ENCODE peak calls at places on chromosomes 3 and 15, in five cellular contexts. One of them, this sample, is unnamed.

GRCh38 chr3:179410317-179410716 is 41.0 kb downstream of the GNB4 start:
- DNase-seq in activated effector memory CD4-positive, alpha-beta T cell treated with Interleukin-2 at 50 U/mL for 16 hours: no peak
- DNase-seq in NCI-H774: no peak
- DNase-seq in epithelial cell of esophagus: peak
- DNase-seq in NAMALWA: peak
- DNase-seq in this sample: no peak

GRCh38 chr3:140760324-140761075 is 82.6 kb downstream of the TRIM42 start:
- DNase-seq in activated effector memory CD4-positive, alpha-beta T cell treated with Interleukin-2 at 50 U/mL for 16 hours: no peak
- DNase-seq in NAMALWA: no peak
- DNase-seq in NCI-H774: no peak
- DNase-seq in epithelial cell of esophagus: no peak
- DNase-seq in this sample: no peak

GRCh38 chr3:10552631-10552943 is 47.2 kb upstream of the ATP2B2 start:
- DNase-seq in epithelial cell of esophagus: no peak
- DNase-seq in activated effector memory CD4-positive, alpha-beta T cell treated with Interleukin-2 at 50 U/mL for 16 hours: peak
- DNase-seq in NAMALWA: no peak
- DNase-seq in NCI-H774: no peak
- DNase-seq in this sample: peak

GRCh38 chr3:25257026-25257425 is 171.0 kb upstream of the RARB start:
- DNase-seq in NCI-H774: no peak
- DNase-seq in epithelial cell of esophagus: peak
- DNase-seq in activated effector memory CD4-positive, alpha-beta T cell treated with Interleukin-2 at 50 U/mL for 16 hours: no peak
- DNase-seq in NAMALWA: no peak
- DNase-seq in this sample: no peak

GRCh38 chr3:141828487-141829284 is 47.8 kb upstream of the ATP1B3 start:
- DNase-seq in NAMALWA: no peak
- DNase-seq in epithelial cell of esophagus: peak
- DNase-seq in NCI-H774: no peak
- DNase-seq in activated effector memory CD4-positive, alpha-beta T cell treated with Interleukin-2 at 50 U/mL for 16 hours: no peak
- DNase-seq in this sample: no peak

GRCh38 chr3:70947584-70947983 is 635.1 kb upstream of the MDFIC2 start:
- DNase-seq in epithelial cell of esophagus: no peak
- DNase-seq in NCI-H774: no peak
- DNase-seq in activated effector memory CD4-positive, alpha-beta T cell treated with Interleukin-2 at 50 U/mL for 16 hours: no peak
- DNase-seq in NAMALWA: no peak
- DNase-seq in this sample: no peak

GRCh38 chr3:134681527-134681910 is 30.7 kb upstream of the KY start:
- DNase-seq in NCI-H774: no peak
- DNase-seq in epithelial cell of esophagus: no peak
- DNase-seq in activated effector memory CD4-positive, alpha-beta T cell treated with Interleukin-2 at 50 U/mL for 16 hours: no peak
- DNase-seq in NAMALWA: no peak
- DNase-seq in this sample: no peak

GRCh38 chr15:69997701-69998273 is 99.9 kb downstream of the TLE3 start:
- DNase-seq in epithelial cell of esophagus: peak
- DNase-seq in NCI-H774: peak
- DNase-seq in activated effector memory CD4-positive, alpha-beta T cell treated with Interleukin-2 at 50 U/mL for 16 hours: no peak
- DNase-seq in NAMALWA: peak
- DNase-seq in this sample: peak

GRCh38 chr3:129575233-129575986 is 31.1 kb downstream of the PLXND1 start:
- DNase-seq in NAMALWA: peak
- DNase-seq in epithelial cell of esophagus: no peak
- DNase-seq in activated effector memory CD4-positive, alpha-beta T cell treated with Interleukin-2 at 50 U/mL for 16 hours: no peak
- DNase-seq in NCI-H774: no peak
- DNase-seq in this sample: no peak

GRCh38 chr15:79617071-79617470 is 184.9 kb downstream of the MINAR1 start:
- DNase-seq in NAMALWA: no peak
- DNase-seq in epithelial cell of esophagus: no peak
- DNase-seq in activated effector memory CD4-positive, alpha-beta T cell treated with Interleukin-2 at 50 U/mL for 16 hours: no peak
- DNase-seq in NCI-H774: no peak
- DNase-seq in this sample: no peak

GRCh38 chr15:33639968-33640367 is 328.3 kb upstream of the CHRM5 start:
- DNase-seq in epithelial cell of esophagus: no peak
- DNase-seq in activated effector memory CD4-positive, alpha-beta T cell treated with Interleukin-2 at 50 U/mL for 16 hours: no peak
- DNase-seq in NCI-H774: peak
- DNase-seq in NAMALWA: peak
- DNase-seq in this sample: peak

GRCh38 chr15:66600240-66600627 is 34.4 kb upstream of the LCTL start:
- DNase-seq in epithelial cell of esophagus: no peak
- DNase-seq in activated effector memory CD4-positive, alpha-beta T cell treated with Interleukin-2 at 50 U/mL for 16 hours: no peak
- DNase-seq in NAMALWA: no peak
- DNase-seq in NCI-H774: no peak
- DNase-seq in this sample: peak

GRCh38 chr15:67148196-67148701 is 82.8 kb downstream of the SMAD3 start:
- DNase-seq in activated effector memory CD4-positive, alpha-beta T cell treated with Interleukin-2 at 50 U/mL for 16 hours: no peak
- DNase-seq in NCI-H774: peak
- DNase-seq in epithelial cell of esophagus: peak
- DNase-seq in NAMALWA: peak
- DNase-seq in this sample: no peak

GRCh38 chr15:71800190-71800589 is 10.2 kb upstream of the NR2E3 start:
- DNase-seq in activated effector memory CD4-positive, alpha-beta T cell treated with Interleukin-2 at 50 U/mL for 16 hours: no peak
- DNase-seq in NCI-H774: no peak
- DNase-seq in epithelial cell of esophagus: no peak
- DNase-seq in NAMALWA: no peak
- DNase-seq in this sample: no peak

GRCh38 chr15:50971542-50971941 is 63.1 kb downstream of the AP4E1 start:
- DNase-seq in epithelial cell of esophagus: no peak
- DNase-seq in NAMALWA: no peak
- DNase-seq in NCI-H774: no peak
- DNase-seq in activated effector memory CD4-positive, alpha-beta T cell treated with Interleukin-2 at 50 U/mL for 16 hours: no peak
- DNase-seq in this sample: no peak

GRCh38 chr3:53188720-53189119 is 27.7 kb downstream of the PRKCD start:
- DNase-seq in activated effector memory CD4-positive, alpha-beta T cell treated with Interleukin-2 at 50 U/mL for 16 hours: no peak
- DNase-seq in epithelial cell of esophagus: no peak
- DNase-seq in NCI-H774: no peak
- DNase-seq in NAMALWA: no peak
- DNase-seq in this sample: no peak

GRCh38 chr15:96162322-96162721 is 168.2 kb upstream of the NR2F2 start:
- DNase-seq in NAMALWA: no peak
- DNase-seq in NCI-H774: no peak
- DNase-seq in epithelial cell of esophagus: no peak
- DNase-seq in activated effector memory CD4-positive, alpha-beta T cell treated with Interleukin-2 at 50 U/mL for 16 hours: no peak
- DNase-seq in this sample: no peak

GRCh38 chr3:15295506-15295905 is 36.9 kb downstream of the SH3BP5 start:
- DNase-seq in NAMALWA: no peak
- DNase-seq in NCI-H774: no peak
- DNase-seq in epithelial cell of esophagus: peak
- DNase-seq in activated effector memory CD4-positive, alpha-beta T cell treated with Interleukin-2 at 50 U/mL for 16 hours: no peak
- DNase-seq in this sample: peak

GRCh38 chr15:70348581-70349344 is 251.0 kb upstream of the TLE3 start:
- DNase-seq in NAMALWA: no peak
- DNase-seq in epithelial cell of esophagus: peak
- DNase-seq in activated effector memory CD4-positive, alpha-beta T cell treated with Interleukin-2 at 50 U/mL for 16 hours: no peak
- DNase-seq in NCI-H774: no peak
- DNase-seq in this sample: no peak

GRCh38 chr15:78243491-78243941 is 9.2 kb upstream of the ACSBG1 start:
- DNase-seq in NCI-H774: no peak
- DNase-seq in NAMALWA: no peak
- DNase-seq in activated effector memory CD4-positive, alpha-beta T cell treated with Interleukin-2 at 50 U/mL for 16 hours: no peak
- DNase-seq in epithelial cell of esophagus: peak
- DNase-seq in this sample: peak

GRCh38 chr3:5013021-5013906 is 34.0 kb downstream of the BHLHE40 start:
- DNase-seq in epithelial cell of esophagus: peak
- DNase-seq in NAMALWA: no peak
- DNase-seq in activated effector memory CD4-positive, alpha-beta T cell treated with Interleukin-2 at 50 U/mL for 16 hours: no peak
- DNase-seq in NCI-H774: no peak
- DNase-seq in this sample: no peak

GRCh38 chr3:88231207-88231606 is 81.4 kb downstream of the C3orf38 start:
- DNase-seq in NCI-H774: no peak
- DNase-seq in NAMALWA: no peak
- DNase-seq in epithelial cell of esophagus: peak
- DNase-seq in activated effector memory CD4-positive, alpha-beta T cell treated with Interleukin-2 at 50 U/mL for 16 hours: no peak
- DNase-seq in this sample: no peak

GRCh38 chr3:43858052-43858701 is 167.4 kb downstream of the ABHD5 start:
- DNase-seq in epithelial cell of esophagus: no peak
- DNase-seq in NAMALWA: no peak
- DNase-seq in NCI-H774: no peak
- DNase-seq in activated effector memory CD4-positive, alpha-beta T cell treated with Interleukin-2 at 50 U/mL for 16 hours: no peak
- DNase-seq in this sample: no peak

GRCh38 chr3:71265365-71265935 is 318.1 kb downstream of the FOXP1 start:
- DNase-seq in activated effector memory CD4-positive, alpha-beta T cell treated with Interleukin-2 at 50 U/mL for 16 hours: no peak
- DNase-seq in epithelial cell of esophagus: no peak
- DNase-seq in NAMALWA: no peak
- DNase-seq in NCI-H774: no peak
- DNase-seq in this sample: no peak

GRCh38 chr3:29083607-29084120 is 197.2 kb upstream of the RBMS3 start:
- DNase-seq in NAMALWA: no peak
- DNase-seq in NCI-H774: no peak
- DNase-seq in activated effector memory CD4-positive, alpha-beta T cell treated with Interleukin-2 at 50 U/mL for 16 hours: no peak
- DNase-seq in epithelial cell of esophagus: no peak
- DNase-seq in this sample: no peak

GRCh38 chr3:54343495-54343894 is 221.1 kb downstream of the CACNA2D3 start:
- DNase-seq in NCI-H774: no peak
- DNase-seq in activated effector memory CD4-positive, alpha-beta T cell treated with Interleukin-2 at 50 U/mL for 16 hours: no peak
- DNase-seq in epithelial cell of esophagus: no peak
- DNase-seq in NAMALWA: no peak
- DNase-seq in this sample: no peak

GRCh38 chr3:184177331-184177731 is 2.7 kb downstream of the AP2M1 start:
- DNase-seq in NCI-H774: no peak
- DNase-seq in NAMALWA: no peak
- DNase-seq in activated effector memory CD4-positive, alpha-beta T cell treated with Interleukin-2 at 50 U/mL for 16 hours: no peak
- DNase-seq in epithelial cell of esophagus: no peak
- DNase-seq in this sample: no peak

GRCh38 chr3:55322649-55323048 is 164.5 kb downstream of the WNT5A start:
- DNase-seq in NAMALWA: no peak
- DNase-seq in activated effector memory CD4-positive, alpha-beta T cell treated with Interleukin-2 at 50 U/mL for 16 hours: no peak
- DNase-seq in epithelial cell of esophagus: no peak
- DNase-seq in NCI-H774: no peak
- DNase-seq in this sample: peak

GRCh38 chr3:54046677-54047214 is 75.6 kb upstream of the CACNA2D3 start:
- DNase-seq in epithelial cell of esophagus: no peak
- DNase-seq in NAMALWA: no peak
- DNase-seq in activated effector memory CD4-positive, alpha-beta T cell treated with Interleukin-2 at 50 U/mL for 16 hours: no peak
- DNase-seq in NCI-H774: no peak
- DNase-seq in this sample: no peak

GRCh38 chr3:16102905-16103364 is 71.5 kb upstream of the GALNT15 start:
- DNase-seq in NAMALWA: no peak
- DNase-seq in epithelial cell of esophagus: peak
- DNase-seq in NCI-H774: no peak
- DNase-seq in activated effector memory CD4-positive, alpha-beta T cell treated with Interleukin-2 at 50 U/mL for 16 hours: no peak
- DNase-seq in this sample: no peak

GRCh38 chr15:92683511-92683834 is 27.9 kb upstream of the FAM174B start:
- DNase-seq in activated effector memory CD4-positive, alpha-beta T cell treated with Interleukin-2 at 50 U/mL for 16 hours: no peak
- DNase-seq in NAMALWA: no peak
- DNase-seq in NCI-H774: peak
- DNase-seq in epithelial cell of esophagus: no peak
- DNase-seq in this sample: peak

GRCh38 chr3:130649061-130649654 is 97.5 kb downstream of the PIK3R4 start:
- DNase-seq in activated effector memory CD4-positive, alpha-beta T cell treated with Interleukin-2 at 50 U/mL for 16 hours: no peak
- DNase-seq in NCI-H774: no peak
- DNase-seq in epithelial cell of esophagus: no peak
- DNase-seq in NAMALWA: no peak
- DNase-seq in this sample: no peak

GRCh38 chr15:26451995-26452394 is 320.9 kb downstream of the GABRB3 start:
- DNase-seq in epithelial cell of esophagus: no peak
- DNase-seq in activated effector memory CD4-positive, alpha-beta T cell treated with Interleukin-2 at 50 U/mL for 16 hours: no peak
- DNase-seq in NAMALWA: no peak
- DNase-seq in NCI-H774: no peak
- DNase-seq in this sample: no peak

GRCh38 chr15:101310508-101310907 is 15.5 kb upstream of the SNRPA1 start:
- DNase-seq in activated effector memory CD4-positive, alpha-beta T cell treated with Interleukin-2 at 50 U/mL for 16 hours: no peak
- DNase-seq in NCI-H774: no peak
- DNase-seq in NAMALWA: no peak
- DNase-seq in epithelial cell of esophagus: no peak
- DNase-seq in this sample: no peak

This sample was measured in cerebellar cortex.